ENCODE peak calls at places on chromosomes 13 and 19, in seven cellular contexts. One of them, this sample, is unnamed.

GRCh38 chr19:46970815-46971214 is 48.8 kb upstream of the NPAS1 start:
- DNase-seq in NCI-H1417: no peak
- DNase-seq in LoVo: peak
- DNase-seq in T-helper 1 cell: no peak
- DNase-seq in activated T-helper 1 cell treated with Interleukin-2 at 50 U/mL for 16 hours: no peak
- DNase-seq in AG10803: peak
- DNase-seq in CD8-positive, alpha-beta T cell: no peak
- DNase-seq in this sample: peak

GRCh38 chr13:42968906-42969305 is 23.1 kb downstream of the EPSTI1 start:
- DNase-seq in NCI-H1417: no peak
- DNase-seq in LoVo: peak
- DNase-seq in T-helper 1 cell: no peak
- DNase-seq in activated T-helper 1 cell treated with Interleukin-2 at 50 U/mL for 16 hours: no peak
- DNase-seq in AG10803: no peak
- DNase-seq in CD8-positive, alpha-beta T cell: no peak
- DNase-seq in this sample: no peak

GRCh38 chr13:112879283-112879833 is 89.7 kb upstream of the MCF2L start:
- DNase-seq in NCI-H1417: no peak
- DNase-seq in LoVo: no peak
- DNase-seq in T-helper 1 cell: no peak
- DNase-seq in activated T-helper 1 cell treated with Interleukin-2 at 50 U/mL for 16 hours: no peak
- DNase-seq in AG10803: peak
- DNase-seq in CD8-positive, alpha-beta T cell: no peak
- DNase-seq in this sample: no peak

GRCh38 chr19:6766357-6767080 is 716 bp downstream of the SH2D3A start:
- DNase-seq in NCI-H1417: no peak
- DNase-seq in LoVo: peak
- DNase-seq in T-helper 1 cell: no peak
- DNase-seq in activated T-helper 1 cell treated with Interleukin-2 at 50 U/mL for 16 hours: no peak
- DNase-seq in AG10803: no peak
- DNase-seq in CD8-positive, alpha-beta T cell: no peak
- DNase-seq in this sample: no peak

GRCh38 chr13:79485014-79485441 is 4.1 kb downstream of the NDFIP2 start:
- DNase-seq in NCI-H1417: no peak
- DNase-seq in LoVo: peak
- DNase-seq in T-helper 1 cell: no peak
- DNase-seq in activated T-helper 1 cell treated with Interleukin-2 at 50 U/mL for 16 hours: no peak
- DNase-seq in AG10803: peak
- DNase-seq in CD8-positive, alpha-beta T cell: no peak
- DNase-seq in this sample: peak

GRCh38 chr19:47107201-47107952 is 6.2 kb downstream of the ZC3H4 start:
- DNase-seq in NCI-H1417: no peak
- DNase-seq in LoVo: peak
- DNase-seq in T-helper 1 cell: no peak
- DNase-seq in activated T-helper 1 cell treated with Interleukin-2 at 50 U/mL for 16 hours: no peak
- DNase-seq in AG10803: no peak
- DNase-seq in CD8-positive, alpha-beta T cell: peak
- DNase-seq in this sample: peak

GRCh38 chr13:95783747-95784146 is 106.8 kb downstream of the DNAJC3 start:
- DNase-seq in NCI-H1417: no peak
- DNase-seq in LoVo: no peak
- DNase-seq in T-helper 1 cell: no peak
- DNase-seq in activated T-helper 1 cell treated with Interleukin-2 at 50 U/mL for 16 hours: no peak
- DNase-seq in AG10803: no peak
- DNase-seq in CD8-positive, alpha-beta T cell: no peak
- DNase-seq in this sample: no peak

GRCh38 chr13:90448466-90449037 is 898.9 kb upstream of the MIR17HG start:
- DNase-seq in NCI-H1417: no peak
- DNase-seq in LoVo: no peak
- DNase-seq in T-helper 1 cell: no peak
- DNase-seq in activated T-helper 1 cell treated with Interleukin-2 at 50 U/mL for 16 hours: no peak
- DNase-seq in AG10803: peak
- DNase-seq in CD8-positive, alpha-beta T cell: no peak
- DNase-seq in this sample: no peak

GRCh38 chr19:28284389-28284788 is 928.6 kb downstream of the UQCRFS1 start:
- DNase-seq in NCI-H1417: no peak
- DNase-seq in LoVo: no peak
- DNase-seq in T-helper 1 cell: no peak
- DNase-seq in activated T-helper 1 cell treated with Interleukin-2 at 50 U/mL for 16 hours: no peak
- DNase-seq in AG10803: no peak
- DNase-seq in CD8-positive, alpha-beta T cell: no peak
- DNase-seq in this sample: no peak

GRCh38 chr13:100987993-100988392 is 313.4 kb upstream of the TMTC4 start:
- DNase-seq in NCI-H1417: peak
- DNase-seq in LoVo: no peak
- DNase-seq in T-helper 1 cell: no peak
- DNase-seq in activated T-helper 1 cell treated with Interleukin-2 at 50 U/mL for 16 hours: no peak
- DNase-seq in AG10803: peak
- DNase-seq in CD8-positive, alpha-beta T cell: no peak
- DNase-seq in this sample: no peak

GRCh38 chr13:78611040-78611439 is 7.7 kb upstream of the POU4F1 start:
- DNase-seq in NCI-H1417: no peak
- DNase-seq in LoVo: no peak
- DNase-seq in T-helper 1 cell: no peak
- DNase-seq in activated T-helper 1 cell treated with Interleukin-2 at 50 U/mL for 16 hours: no peak
- DNase-seq in AG10803: no peak
- DNase-seq in CD8-positive, alpha-beta T cell: no peak
- DNase-seq in this sample: no peak

GRCh38 chr19:5339950-5340636 is 519 bp downstream of the PTPRS start:
- DNase-seq in NCI-H1417: no peak
- DNase-seq in LoVo: no peak
- DNase-seq in T-helper 1 cell: no peak
- DNase-seq in activated T-helper 1 cell treated with Interleukin-2 at 50 U/mL for 16 hours: no peak
- DNase-seq in AG10803: no peak
- DNase-seq in CD8-positive, alpha-beta T cell: no peak
- DNase-seq in this sample: no peak

GRCh38 chr19:57363734-57364181 is 407 bp downstream of the TRAPPC2B start:
- DNase-seq in NCI-H1417: no peak
- DNase-seq in LoVo: no peak
- DNase-seq in T-helper 1 cell: no peak
- DNase-seq in activated T-helper 1 cell treated with Interleukin-2 at 50 U/mL for 16 hours: no peak
- DNase-seq in AG10803: peak
- DNase-seq in CD8-positive, alpha-beta T cell: no peak
- DNase-seq in this sample: no peak

GRCh38 chr19:34960103-34960805 is 3.8 kb downstream of the ZNF792 start:
- DNase-seq in NCI-H1417: no peak
- DNase-seq in LoVo: no peak
- DNase-seq in T-helper 1 cell: no peak
- DNase-seq in activated T-helper 1 cell treated with Interleukin-2 at 50 U/mL for 16 hours: no peak
- DNase-seq in AG10803: peak
- DNase-seq in CD8-positive, alpha-beta T cell: no peak
- DNase-seq in this sample: peak

GRCh38 chr13:30002577-30002976 is 152.2 kb upstream of the UBL3 start:
- DNase-seq in NCI-H1417: no peak
- DNase-seq in LoVo: no peak
- DNase-seq in T-helper 1 cell: no peak
- DNase-seq in activated T-helper 1 cell treated with Interleukin-2 at 50 U/mL for 16 hours: no peak
- DNase-seq in AG10803: peak
- DNase-seq in CD8-positive, alpha-beta T cell: no peak
- DNase-seq in this sample: peak

GRCh38 chr19:49132974-49133609 is 13.7 kb downstream of the PPFIA3 start:
- DNase-seq in NCI-H1417: peak
- DNase-seq in LoVo: no peak
- DNase-seq in T-helper 1 cell: peak
- DNase-seq in activated T-helper 1 cell treated with Interleukin-2 at 50 U/mL for 16 hours: no peak
- DNase-seq in AG10803: no peak
- DNase-seq in CD8-positive, alpha-beta T cell: no peak
- DNase-seq in this sample: no peak

GRCh38 chr13:113406321-113407102 is 42.6 kb upstream of the GRTP1 start:
- DNase-seq in NCI-H1417: no peak
- DNase-seq in LoVo: no peak
- DNase-seq in T-helper 1 cell: no peak
- DNase-seq in activated T-helper 1 cell treated with Interleukin-2 at 50 U/mL for 16 hours: no peak
- DNase-seq in AG10803: no peak
- DNase-seq in CD8-positive, alpha-beta T cell: no peak
- DNase-seq in this sample: no peak

GRCh38 chr13:43686557-43686956 is 100.2 kb downstream of the ENOX1 start:
- DNase-seq in NCI-H1417: no peak
- DNase-seq in LoVo: no peak
- DNase-seq in T-helper 1 cell: no peak
- DNase-seq in activated T-helper 1 cell treated with Interleukin-2 at 50 U/mL for 16 hours: no peak
- DNase-seq in AG10803: peak
- DNase-seq in CD8-positive, alpha-beta T cell: no peak
- DNase-seq in this sample: peak

GRCh38 chr13:27625839-27626238 is 4.1 kb downstream of the POLR1D start:
- DNase-seq in NCI-H1417: no peak
- DNase-seq in LoVo: no peak
- DNase-seq in T-helper 1 cell: no peak
- DNase-seq in activated T-helper 1 cell treated with Interleukin-2 at 50 U/mL for 16 hours: no peak
- DNase-seq in AG10803: no peak
- DNase-seq in CD8-positive, alpha-beta T cell: no peak
- DNase-seq in this sample: no peak

GRCh38 chr19:1531587-1531986 is 7.7 kb downstream of the PLK5 start:
- DNase-seq in NCI-H1417: no peak
- DNase-seq in LoVo: no peak
- DNase-seq in T-helper 1 cell: no peak
- DNase-seq in activated T-helper 1 cell treated with Interleukin-2 at 50 U/mL for 16 hours: no peak
- DNase-seq in AG10803: no peak
- DNase-seq in CD8-positive, alpha-beta T cell: no peak
- DNase-seq in this sample: no peak

GRCh38 chr13:44899967-44900366 is 89.3 kb downstream of the NUFIP1 start:
- DNase-seq in NCI-H1417: peak
- DNase-seq in LoVo: peak
- DNase-seq in T-helper 1 cell: no peak
- DNase-seq in activated T-helper 1 cell treated with Interleukin-2 at 50 U/mL for 16 hours: no peak
- DNase-seq in AG10803: no peak
- DNase-seq in CD8-positive, alpha-beta T cell: no peak
- DNase-seq in this sample: no peak

GRCh38 chr13:108609353-108609752 is 20.1 kb upstream of the MYO16 start:
- DNase-seq in NCI-H1417: no peak
- DNase-seq in LoVo: peak
- DNase-seq in T-helper 1 cell: no peak
- DNase-seq in activated T-helper 1 cell treated with Interleukin-2 at 50 U/mL for 16 hours: no peak
- DNase-seq in AG10803: peak
- DNase-seq in CD8-positive, alpha-beta T cell: no peak
- DNase-seq in this sample: no peak

GRCh38 chr13:74715718-74716117 is 581.5 kb upstream of the KLF12 start:
- DNase-seq in NCI-H1417: no peak
- DNase-seq in LoVo: no peak
- DNase-seq in T-helper 1 cell: no peak
- DNase-seq in activated T-helper 1 cell treated with Interleukin-2 at 50 U/mL for 16 hours: no peak
- DNase-seq in AG10803: peak
- DNase-seq in CD8-positive, alpha-beta T cell: no peak
- DNase-seq in this sample: no peak

GRCh38 chr19:1355974-1356865 is 27.5 kb upstream of the NDUFS7 start:
- DNase-seq in NCI-H1417: no peak
- DNase-seq in LoVo: no peak
- DNase-seq in T-helper 1 cell: no peak
- DNase-seq in activated T-helper 1 cell treated with Interleukin-2 at 50 U/mL for 16 hours: no peak
- DNase-seq in AG10803: peak
- DNase-seq in CD8-positive, alpha-beta T cell: no peak
- DNase-seq in this sample: no peak

GRCh38 chr13:46478641-46479040 is 74.3 kb upstream of the LRCH1 start:
- DNase-seq in NCI-H1417: no peak
- DNase-seq in LoVo: no peak
- DNase-seq in T-helper 1 cell: no peak
- DNase-seq in activated T-helper 1 cell treated with Interleukin-2 at 50 U/mL for 16 hours: no peak
- DNase-seq in AG10803: peak
- DNase-seq in CD8-positive, alpha-beta T cell: no peak
- DNase-seq in this sample: no peak

GRCh38 chr13:105572401-105572800 is 963.1 kb downstream of the EFNB2 start:
- DNase-seq in NCI-H1417: no peak
- DNase-seq in LoVo: no peak
- DNase-seq in T-helper 1 cell: no peak
- DNase-seq in activated T-helper 1 cell treated with Interleukin-2 at 50 U/mL for 16 hours: no peak
- DNase-seq in AG10803: no peak
- DNase-seq in CD8-positive, alpha-beta T cell: no peak
- DNase-seq in this sample: no peak

This sample was measured in PC-9.